ENCODE peak calls at places on chromosomes 5 and 9, in ten cellular contexts. D, X, W, U, Q, C, M, A, V and B are unnamed samples.

GRCh38 chr5:54135042-54135441 is 175.3 kb downstream of the ARL15 start:
- DNase-seq in V (no peak), A (no peak), C (peak), X (no peak), D (no peak), U (no peak), M (no peak), W (peak), Q (no peak), B (peak)

GRCh38 chr9:34659592-34660253 is 2.7 kb downstream of the CCL27 start:
- DNase-seq in C (no peak), D (no peak), M (no peak), W (no peak), A (no peak), Q (no peak), U (peak), X (no peak), V (peak), B (no peak)

GRCh38 chr5:23523998-23524397 is 16.6 kb downstream of the PRDM9 start:
- DNase-seq in M (no peak), U (no peak), V (no peak), W (no peak), C (no peak), D (no peak), A (no peak), X (no peak), Q (no peak), B (no peak)

GRCh38 chr9:137027369-137028012 is 546 bp downstream of the ABCA2 start:
- DNase-seq in D (no peak), X (no peak), W (peak), A (no peak), C (peak), V (peak), Q (no peak), U (no peak), M (no peak), B (peak)

GRCh38 chr9:75539558-75539957 is 350.9 kb upstream of the PCSK5 start:
- DNase-seq in X (no peak), V (no peak), M (no peak), U (no peak), W (no peak), A (no peak), D (no peak), C (no peak), Q (no peak), B (no peak)

GRCh38 chr9:134323741-134324358 is 2.4 kb upstream of the RXRA start:
- DNase-seq in X (peak), W (peak), A (peak), U (peak), V (no peak), Q (no peak), C (no peak), M (no peak), D (peak), B (no peak)

GRCh38 chr5:164422400-164422799 is 917.0 kb downstream of the MAT2B start:
- DNase-seq in V (peak), D (no peak), M (peak), A (no peak), U (no peak), Q (no peak), W (peak), C (no peak), X (no peak), B (no peak)

GRCh38 chr5:172481011-172481410 is 26.7 kb upstream of the SH3PXD2B start:
- DNase-seq in D (no peak), U (no peak), V (no peak), W (no peak), C (no peak), M (no peak), A (no peak), Q (no peak), X (no peak), B (no peak)

GRCh38 chr9:26152350-26152749 is 474.1 kb upstream of the TUSC1 start:
- DNase-seq in D (no peak), X (no peak), A (no peak), M (no peak), C (no peak), V (no peak), U (no peak), W (no peak), Q (no peak), B (no peak)

GRCh38 chr5:2611561-2612096 is 139.8 kb downstream of the IRX2 start:
- DNase-seq in A (no peak), W (no peak), V (no peak), X (no peak), C (no peak), M (no peak), U (no peak), D (no peak), Q (no peak), B (no peak)

GRCh38 chr9:81620009-81620405 is 69.3 kb downstream of the TLE1 start:
- DNase-seq in C (no peak), Q (no peak), U (no peak), W (no peak), D (no peak), X (no peak), A (no peak), M (no peak), V (no peak), B (no peak)

GRCh38 chr5:173056783-173057061 is 570 bp downstream of the CREBRF start:
- DNase-seq in M (no peak), X (no peak), V (no peak), D (peak), Q (no peak), W (no peak), U (no peak), A (no peak), C (no peak), B (no peak)

GRCh38 chr9:112784020-112784788 is 33.6 kb downstream of the SNX30 start:
- DNase-seq in Q (no peak), U (no peak), C (no peak), D (no peak), M (peak), V (peak), A (no peak), W (no peak), X (no peak), B (peak)

GRCh38 chr5:127601601-127602000 is 47.3 kb upstream of the CTXN3 start:
- DNase-seq in U (no peak), A (no peak), D (no peak), C (no peak), Q (no peak), M (no peak), W (no peak), V (no peak), X (no peak), B (no peak)

GRCh38 chr5:156764149-156764548 is 85.9 kb upstream of the PPP1R2B start:
- DNase-seq in Q (no peak), C (no peak), W (no peak), X (no peak), A (no peak), U (no peak), V (no peak), M (no peak), D (no peak), B (no peak)

GRCh38 chr9:37374892-37375291 is 47.6 kb upstream of the GRHPR start:
- DNase-seq in U (no peak), X (no peak), W (no peak), M (no peak), D (no peak), Q (no peak), C (no peak), V (no peak), A (no peak), B (no peak)

GRCh38 chr5:80245986-80246781 is 9.7 kb downstream of the SERINC5 start:
- DNase-seq in D (no peak), M (no peak), Q (no peak), A (no peak), V (no peak), U (no peak), C (peak), W (peak), X (no peak), B (no peak)

GRCh38 chr5:116289276-116289675 is 204.5 kb downstream of the COMMD10 start:
- DNase-seq in D (no peak), V (no peak), C (no peak), Q (no peak), W (no peak), U (no peak), A (no peak), M (peak), X (no peak), B (no peak)

GRCh38 chr9:18447131-18447530 is 26.8 kb upstream of the ADAMTSL1 start:
- DNase-seq in A (no peak), M (no peak), U (no peak), C (peak), V (no peak), W (peak), X (no peak), Q (no peak), D (no peak), B (no peak)

GRCh38 chr9:83070257-83070656 is 7.3 kb upstream of the RASEF start:
- DNase-seq in X (no peak), C (peak), D (no peak), V (no peak), M (no peak), U (no peak), W (peak), A (no peak), Q (no peak), B (peak)

GRCh38 chr9:72557549-72557948 is 36.1 kb downstream of the TMC1 start:
- DNase-seq in Q (no peak), V (peak), X (no peak), U (peak), C (peak), W (peak), A (peak), D (no peak), M (no peak), B (peak)

GRCh38 chr5:134371834-134372340 is 518 bp downstream of the UBE2B start:
- DNase-seq in D (peak), W (peak), X (peak), C (peak), Q (peak), A (no peak), V (peak), M (peak), U (peak), B (peak)

GRCh38 chr5:115470921-115471320 is 73.7 kb downstream of the FEM1C start:
- DNase-seq in U (no peak), X (no peak), C (no peak), D (no peak), V (no peak), W (peak), Q (no peak), A (no peak), M (no peak), B (peak)

GRCh38 chr9:2478421-2478820 is 143.2 kb upstream of the VLDLR start:
- DNase-seq in V (no peak), M (no peak), X (no peak), Q (no peak), C (no peak), U (no peak), W (no peak), A (peak), D (no peak), B (peak)

GRCh38 chr9:136255166-136255538 is 9.5 kb upstream of the QSOX2 start:
- DNase-seq in Q (no peak), A (no peak), V (peak), M (no peak), U (no peak), X (peak), W (no peak), C (peak), D (no peak), B (peak)

GRCh38 chr9:109948453-109948852 is 168.5 kb downstream of the PALM2AKAP2 start:
- DNase-seq in Q (no peak), M (no peak), U (no peak), X (no peak), C (no peak), D (no peak), W (no peak), A (no peak), V (no peak), B (no peak)

GRCh38 chr5:154285661-154286408 is 95.3 kb downstream of the GALNT10 start:
- DNase-seq in C (peak), V (peak), U (no peak), D (no peak), X (no peak), W (peak), Q (no peak), A (peak), M (no peak), B (peak)

GRCh38 chr9:119224431-119224830 is 144.8 kb downstream of the BRINP1 start:
- DNase-seq in D (no peak), V (no peak), X (no peak), C (no peak), A (no peak), U (no peak), Q (no peak), M (no peak), W (no peak), B (no peak)

GRCh38 chr5:62791059-62791458 is 212.4 kb downstream of the LRRC70 start:
- DNase-seq in C (no peak), Q (no peak), W (no peak), X (no peak), D (no peak), U (no peak), A (peak), M (no peak), V (peak), B (peak)

GRCh38 chr9:27945386-27945785 is 372.1 kb upstream of the C9orf72 start:
- DNase-seq in A (no peak), C (no peak), X (no peak), Q (no peak), W (peak), M (no peak), D (no peak), U (no peak), V (no peak), B (no peak)

GRCh38 chr5:119269061-119269579 is 86.7 kb upstream of the TNFAIP8 start:
- DNase-seq in C (peak), W (no peak), Q (no peak), A (peak), M (peak), V (peak), X (peak), U (peak), D (peak), B (peak)

GRCh38 chr5:38258319-38259061 is at the start of gene EGFLAM:
- DNase-seq in W (no peak), M (peak), Q (peak), U (no peak), V (no peak), D (peak), X (no peak), C (peak), A (peak), B (peak)

GRCh38 chr5:134457801-134458200 is 46.1 kb upstream of the CDKN2AIPNL start:
- DNase-seq in C (no peak), D (no peak), Q (no peak), A (no peak), X (no peak), V (no peak), W (no peak), M (no peak), U (no peak), B (no peak)

GRCh38 chr5:4017076-4017803 is 421.6 kb downstream of the IRX1 start:
- DNase-seq in W (no peak), U (no peak), M (no peak), V (no peak), A (no peak), C (no peak), X (no peak), D (no peak), Q (no peak), B (no peak)

GRCh38 chr5:112697833-112698232 is 39.9 kb upstream of the APC start:
- DNase-seq in C (no peak), X (no peak), W (no peak), Q (no peak), M (no peak), U (no peak), D (no peak), V (no peak), A (no peak), B (no peak)